ENCODE peak calls at places on chromosomes 13 and 19, in seven cellular contexts. One of them, this sample, is unnamed.

GRCh38 chr19:35911173-35911572 is 3.1 kb upstream of the TYROBP start:
- DNase-seq in PC-3: no peak
- DNase-seq in choroid plexus epithelial cell: no peak
- DNase-seq in glutamatergic neuron: no peak
- DNase-seq in omental fat pad: no peak
- DNase-seq in upper lobe of right lung: no peak
- DNase-seq in AG04449: no peak
- DNase-seq in this sample: no peak

GRCh38 chr19:17385878-17386611 is 8.0 kb downstream of the CCDC194 start:
- DNase-seq in PC-3: peak; percentile 62
- DNase-seq in choroid plexus epithelial cell: peak; percentile 65
- DNase-seq in glutamatergic neuron: peak; percentile 73
- DNase-seq in omental fat pad: peak; percentile 70
- DNase-seq in upper lobe of right lung: peak; percentile 83
- DNase-seq in AG04449: no peak
- DNase-seq in this sample: no peak

GRCh38 chr13:30870049-30870884 is 35.8 kb upstream of the MEDAG start:
- DNase-seq in PC-3: peak; percentile 46
- DNase-seq in choroid plexus epithelial cell: peak; percentile 100
- DNase-seq in glutamatergic neuron: peak; percentile 62
- DNase-seq in omental fat pad: peak; percentile 71
- DNase-seq in upper lobe of right lung: no peak
- DNase-seq in AG04449: peak; percentile 98
- DNase-seq in this sample: peak; percentile 93

GRCh38 chr19:58491393-58491792 is 15.2 kb downstream of the ZNF446 start:
- DNase-seq in PC-3: no peak
- DNase-seq in choroid plexus epithelial cell: no peak
- DNase-seq in glutamatergic neuron: no peak
- DNase-seq in omental fat pad: no peak
- DNase-seq in upper lobe of right lung: no peak
- DNase-seq in AG04449: no peak
- DNase-seq in this sample: no peak

GRCh38 chr19:32224371-32225244 is 120.8 kb upstream of the ZNF507 start:
- DNase-seq in PC-3: peak; percentile 47
- DNase-seq in choroid plexus epithelial cell: peak; percentile 42
- DNase-seq in glutamatergic neuron: peak; percentile 85
- DNase-seq in omental fat pad: no peak
- DNase-seq in upper lobe of right lung: peak; percentile 82
- DNase-seq in AG04449: no peak
- DNase-seq in this sample: no peak

GRCh38 chr13:95833713-95834112 is 156.8 kb downstream of the DNAJC3 start:
- DNase-seq in PC-3: peak; percentile 33
- DNase-seq in choroid plexus epithelial cell: peak; percentile 46
- DNase-seq in glutamatergic neuron: no peak
- DNase-seq in omental fat pad: no peak
- DNase-seq in upper lobe of right lung: no peak
- DNase-seq in AG04449: no peak
- DNase-seq in this sample: no peak

GRCh38 chr13:32031025-32031814 is at the start of gene FRY:
- DNase-seq in PC-3: peak; percentile 62
- DNase-seq in choroid plexus epithelial cell: peak; percentile 68
- DNase-seq in glutamatergic neuron: peak; percentile 85
- DNase-seq in omental fat pad: peak; percentile 30
- DNase-seq in upper lobe of right lung: peak; percentile 78
- DNase-seq in AG04449: no peak
- DNase-seq in this sample: no peak

GRCh38 chr13:47897411-47898050 is 103.5 kb downstream of the SUCLA2 start:
- DNase-seq in PC-3: peak; percentile 70
- DNase-seq in choroid plexus epithelial cell: peak; percentile 75
- DNase-seq in glutamatergic neuron: no peak
- DNase-seq in omental fat pad: no peak
- DNase-seq in upper lobe of right lung: no peak
- DNase-seq in AG04449: no peak
- DNase-seq in this sample: no peak

GRCh38 chr13:59587030-59587429 is 576.7 kb downstream of the DIAPH3 start:
- DNase-seq in PC-3: no peak
- DNase-seq in choroid plexus epithelial cell: no peak
- DNase-seq in glutamatergic neuron: no peak
- DNase-seq in omental fat pad: no peak
- DNase-seq in upper lobe of right lung: no peak
- DNase-seq in AG04449: no peak
- DNase-seq in this sample: no peak

GRCh38 chr13:33004454-33004853 is 11.8 kb upstream of the KL start:
- DNase-seq in PC-3: no peak
- DNase-seq in choroid plexus epithelial cell: peak; percentile 28
- DNase-seq in glutamatergic neuron: no peak
- DNase-seq in omental fat pad: no peak
- DNase-seq in upper lobe of right lung: no peak
- DNase-seq in AG04449: no peak
- DNase-seq in this sample: no peak

GRCh38 chr13:90700340-90700739 is 647.1 kb upstream of the MIR17HG start:
- DNase-seq in PC-3: no peak
- DNase-seq in choroid plexus epithelial cell: no peak
- DNase-seq in glutamatergic neuron: no peak
- DNase-seq in omental fat pad: no peak
- DNase-seq in upper lobe of right lung: no peak
- DNase-seq in AG04449: no peak
- DNase-seq in this sample: no peak

GRCh38 chr13:98443329-98443728 is 133.6 kb downstream of the STK24 start:
- DNase-seq in PC-3: peak; percentile 63
- DNase-seq in choroid plexus epithelial cell: peak; percentile 54
- DNase-seq in glutamatergic neuron: no peak
- DNase-seq in omental fat pad: no peak
- DNase-seq in upper lobe of right lung: no peak
- DNase-seq in AG04449: no peak
- DNase-seq in this sample: peak; percentile 58

GRCh38 chr13:86932935-86933334 is 738.2 kb upstream of the SLITRK5 start:
- DNase-seq in PC-3: no peak
- DNase-seq in choroid plexus epithelial cell: peak; percentile 50
- DNase-seq in glutamatergic neuron: no peak
- DNase-seq in omental fat pad: no peak
- DNase-seq in upper lobe of right lung: no peak
- DNase-seq in AG04449: no peak
- DNase-seq in this sample: no peak

GRCh38 chr13:79799049-79799448 is 318.1 kb downstream of the NDFIP2 start:
- DNase-seq in PC-3: no peak
- DNase-seq in choroid plexus epithelial cell: no peak
- DNase-seq in glutamatergic neuron: no peak
- DNase-seq in omental fat pad: no peak
- DNase-seq in upper lobe of right lung: no peak
- DNase-seq in AG04449: no peak
- DNase-seq in this sample: no peak

GRCh38 chr13:93145199-93145598 is 81.4 kb upstream of the GPC6 start:
- DNase-seq in PC-3: no peak
- DNase-seq in choroid plexus epithelial cell: peak; percentile 36
- DNase-seq in glutamatergic neuron: no peak
- DNase-seq in omental fat pad: no peak
- DNase-seq in upper lobe of right lung: no peak
- DNase-seq in AG04449: no peak
- DNase-seq in this sample: no peak

GRCh38 chr13:97030705-97031452 is 36.6 kb upstream of the OXGR1 start:
- DNase-seq in PC-3: peak; percentile 60
- DNase-seq in choroid plexus epithelial cell: peak; percentile 91
- DNase-seq in glutamatergic neuron: no peak
- DNase-seq in omental fat pad: no peak
- DNase-seq in upper lobe of right lung: no peak
- DNase-seq in AG04449: no peak
- DNase-seq in this sample: no peak
- TF ChIP-seq CTCF in PC-3: peak; percentile 58
- TF ChIP-seq CTCF in choroid plexus epithelial cell: peak; percentile 56
- TF ChIP-seq CTCF in glutamatergic neuron: peak; percentile 20
- TF ChIP-seq CTCF in omental fat pad: no peak
- TF ChIP-seq CTCF in upper lobe of right lung: peak; percentile 24
- TF ChIP-seq CTCF in AG04449: no peak
- TF ChIP-seq CTCF in this sample: peak; percentile 23

GRCh38 chr13:101155920-101156319 is 260.4 kb downstream of the NALCN start:
- DNase-seq in PC-3: peak; percentile 11
- DNase-seq in choroid plexus epithelial cell: peak; percentile 31
- DNase-seq in glutamatergic neuron: no peak
- DNase-seq in omental fat pad: no peak
- DNase-seq in upper lobe of right lung: no peak
- DNase-seq in AG04449: no peak
- DNase-seq in this sample: no peak
- TF ChIP-seq CTCF in PC-3: peak; percentile 72
- TF ChIP-seq CTCF in choroid plexus epithelial cell: peak; percentile 66
- TF ChIP-seq CTCF in glutamatergic neuron: peak; percentile 60
- TF ChIP-seq CTCF in omental fat pad: no peak
- TF ChIP-seq CTCF in upper lobe of right lung: peak; percentile 35
- TF ChIP-seq CTCF in AG04449: no peak
- TF ChIP-seq CTCF in this sample: peak; percentile 35

DNA sequence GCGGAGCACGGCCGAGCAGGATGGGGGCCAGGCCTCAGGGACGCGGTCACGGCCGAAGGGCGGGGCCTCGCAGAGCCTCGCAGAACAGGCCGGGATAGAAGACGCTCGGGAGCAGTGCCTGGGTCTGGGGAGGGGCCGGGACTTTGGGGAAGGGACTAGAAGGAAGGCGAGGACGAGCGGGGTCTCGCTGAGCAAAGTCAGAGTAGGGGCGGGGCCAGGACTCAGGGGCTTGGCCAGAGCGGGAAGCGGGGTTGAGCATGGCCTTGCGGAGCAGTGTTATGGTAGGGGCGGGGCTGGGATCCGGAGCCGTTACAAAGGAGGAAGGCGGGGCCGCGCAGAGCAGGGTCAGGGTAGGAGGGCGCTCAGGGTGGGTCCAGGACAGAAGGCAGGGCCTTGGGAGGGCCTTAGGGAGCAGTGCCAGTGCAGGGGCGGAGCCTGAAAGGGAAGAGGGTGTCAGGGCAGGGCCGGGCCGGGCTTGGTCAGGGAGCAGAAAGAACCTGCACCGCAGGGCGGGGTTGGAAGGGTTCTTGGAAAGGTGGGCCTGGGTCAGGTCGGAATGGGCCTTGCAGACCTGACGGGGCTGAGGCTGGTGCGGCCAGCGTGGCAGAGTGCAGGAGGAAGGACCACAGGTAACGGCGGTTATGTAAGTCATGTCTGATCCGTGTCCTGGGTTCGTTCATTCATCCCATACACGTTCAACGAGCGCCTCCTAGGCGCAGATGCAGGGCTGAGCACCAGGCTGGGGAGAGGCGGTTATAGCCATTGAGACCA is 535 bp upstream of the ATP8B3 start:
- DNase-seq in PC-3: peak; percentile 87
- DNase-seq in choroid plexus epithelial cell: peak; percentile 84
- DNase-seq in glutamatergic neuron: peak; percentile 94
- DNase-seq in omental fat pad: peak; percentile 80
- DNase-seq in upper lobe of right lung: peak; percentile 96
- DNase-seq in AG04449: peak; percentile 36
- DNase-seq in this sample: peak; percentile 88
- TF ChIP-seq CTCF in PC-3: peak; percentile 85
- TF ChIP-seq CTCF in choroid plexus epithelial cell: peak; percentile 72
- TF ChIP-seq CTCF in glutamatergic neuron: no peak
- TF ChIP-seq CTCF in omental fat pad: no peak
- TF ChIP-seq CTCF in upper lobe of right lung: peak; percentile 49
- TF ChIP-seq CTCF in AG04449: peak; percentile 69
- TF ChIP-seq CTCF in this sample: peak; percentile 55

GRCh38 chr19:40862785-40863184 is 12.5 kb upstream of the CYP2A6 start:
- DNase-seq in PC-3: peak; percentile 82
- DNase-seq in choroid plexus epithelial cell: peak; percentile 14
- DNase-seq in glutamatergic neuron: no peak
- DNase-seq in omental fat pad: no peak
- DNase-seq in upper lobe of right lung: no peak
- DNase-seq in AG04449: peak; percentile 3
- DNase-seq in this sample: peak; percentile 50

GRCh38 chr19:40862333-40862732 is 12.1 kb upstream of the CYP2A6 start:
- DNase-seq in PC-3: no peak
- DNase-seq in choroid plexus epithelial cell: no peak
- DNase-seq in glutamatergic neuron: no peak
- DNase-seq in omental fat pad: no peak
- DNase-seq in upper lobe of right lung: no peak
- DNase-seq in AG04449: no peak
- DNase-seq in this sample: no peak

GRCh38 chr19:40858109-40858508 is 7.9 kb upstream of the CYP2A6 start:
- DNase-seq in PC-3: no peak
- DNase-seq in choroid plexus epithelial cell: no peak
- DNase-seq in glutamatergic neuron: no peak
- DNase-seq in omental fat pad: no peak
- DNase-seq in upper lobe of right lung: no peak
- DNase-seq in AG04449: no peak
- DNase-seq in this sample: no peak
- TF ChIP-seq CTCF in PC-3: no peak
- TF ChIP-seq CTCF in choroid plexus epithelial cell: no peak
- TF ChIP-seq CTCF in glutamatergic neuron: no peak
- TF ChIP-seq CTCF in omental fat pad: no peak
- TF ChIP-seq CTCF in upper lobe of right lung: no peak
- TF ChIP-seq CTCF in AG04449: no peak
- TF ChIP-seq CTCF in this sample: no peak

GRCh38 chr13:78317030-78317429 is 286.3 kb downstream of the POU4F1 start:
- DNase-seq in PC-3: peak; percentile 4
- DNase-seq in choroid plexus epithelial cell: no peak
- DNase-seq in glutamatergic neuron: no peak
- DNase-seq in omental fat pad: no peak
- DNase-seq in upper lobe of right lung: no peak
- DNase-seq in AG04449: no peak
- DNase-seq in this sample: no peak
- TF ChIP-seq CTCF in PC-3: peak; percentile 42
- TF ChIP-seq CTCF in choroid plexus epithelial cell: no peak
- TF ChIP-seq CTCF in glutamatergic neuron: no peak
- TF ChIP-seq CTCF in omental fat pad: no peak
- TF ChIP-seq CTCF in upper lobe of right lung: peak; percentile 45
- TF ChIP-seq CTCF in AG04449: no peak
- TF ChIP-seq CTCF in this sample: no peak

This sample was measured in AG09319.